ENCODE peak calls at places on chromosome 2, in six cellular contexts. One of them, this sample, is unnamed.

GRCh38 chr2:196511258-196511971 is 128.1 kb upstream of the CCDC150 start:
- DNase-seq in EL: no peak
- DNase-seq in progenitor cell of endocrine pancreas: no peak
- DNase-seq in NCI-H2081: no peak
- DNase-seq in CD4-positive, CD25-positive, alpha-beta regulatory T cell: no peak
- DNase-seq in endothelial cell: no peak
- DNase-seq in this sample: no peak

GRCh38 chr2:230449901-230450467 is 34.0 kb downstream of the SP100 start:
- DNase-seq in EL: no peak
- DNase-seq in progenitor cell of endocrine pancreas: no peak
- DNase-seq in NCI-H2081: no peak
- DNase-seq in CD4-positive, CD25-positive, alpha-beta regulatory T cell: no peak
- DNase-seq in endothelial cell: no peak
- DNase-seq in this sample: no peak

GRCh38 chr2:3637311-3637675 is 20.7 kb upstream of the ALLC start:
- DNase-seq in EL: no peak
- DNase-seq in progenitor cell of endocrine pancreas: no peak
- DNase-seq in NCI-H2081: no peak
- DNase-seq in CD4-positive, CD25-positive, alpha-beta regulatory T cell: no peak
- DNase-seq in endothelial cell: no peak
- DNase-seq in this sample: peak

GRCh38 chr2:10480359-10480949 is 32.3 kb upstream of the ODC1 start:
- DNase-seq in EL: no peak
- DNase-seq in progenitor cell of endocrine pancreas: no peak
- DNase-seq in NCI-H2081: no peak
- DNase-seq in CD4-positive, CD25-positive, alpha-beta regulatory T cell: no peak
- DNase-seq in endothelial cell: no peak
- DNase-seq in this sample: no peak

GRCh38 chr2:64405476-64406406 is 48.2 kb upstream of the LGALSL start:
- DNase-seq in EL: peak
- DNase-seq in progenitor cell of endocrine pancreas: no peak
- DNase-seq in NCI-H2081: no peak
- DNase-seq in CD4-positive, CD25-positive, alpha-beta regulatory T cell: no peak
- DNase-seq in endothelial cell: no peak
- DNase-seq in this sample: peak

GRCh38 chr2:200306969-200307811 is 697 bp downstream of the SPATS2L start:
- DNase-seq in EL: peak
- DNase-seq in progenitor cell of endocrine pancreas: peak
- DNase-seq in NCI-H2081: no peak
- DNase-seq in CD4-positive, CD25-positive, alpha-beta regulatory T cell: peak
- DNase-seq in endothelial cell: peak
- DNase-seq in this sample: peak

GRCh38 chr2:62472321-62472720 is 33.7 kb downstream of the TMEM17 start:
- DNase-seq in EL: no peak
- DNase-seq in progenitor cell of endocrine pancreas: no peak
- DNase-seq in NCI-H2081: no peak
- DNase-seq in CD4-positive, CD25-positive, alpha-beta regulatory T cell: no peak
- DNase-seq in endothelial cell: no peak
- DNase-seq in this sample: no peak

GRCh38 chr2:2649109-2650072 is 318.3 kb upstream of the MYT1L start:
- DNase-seq in EL: no peak
- DNase-seq in progenitor cell of endocrine pancreas: no peak
- DNase-seq in NCI-H2081: no peak
- DNase-seq in CD4-positive, CD25-positive, alpha-beta regulatory T cell: no peak
- DNase-seq in endothelial cell: no peak
- DNase-seq in this sample: no peak

GRCh38 chr2:190529486-190530104 is 4.9 kb downstream of the NEMP2 start:
- DNase-seq in EL: no peak
- DNase-seq in progenitor cell of endocrine pancreas: no peak
- DNase-seq in NCI-H2081: no peak
- DNase-seq in CD4-positive, CD25-positive, alpha-beta regulatory T cell: no peak
- DNase-seq in endothelial cell: no peak
- DNase-seq in this sample: no peak

GRCh38 chr2:230520061-230520874 is 104.3 kb downstream of the SP100 start:
- DNase-seq in EL: no peak
- DNase-seq in progenitor cell of endocrine pancreas: no peak
- DNase-seq in NCI-H2081: no peak
- DNase-seq in CD4-positive, CD25-positive, alpha-beta regulatory T cell: no peak
- DNase-seq in endothelial cell: no peak
- DNase-seq in this sample: no peak

GRCh38 chr2:59182249-59182648 is 941.1 kb upstream of the FANCL start:
- DNase-seq in EL: peak
- DNase-seq in progenitor cell of endocrine pancreas: no peak
- DNase-seq in NCI-H2081: peak
- DNase-seq in CD4-positive, CD25-positive, alpha-beta regulatory T cell: no peak
- DNase-seq in endothelial cell: peak
- DNase-seq in this sample: no peak

GRCh38 chr2:100244881-100245605 is 77.3 kb downstream of the LONRF2 start:
- DNase-seq in EL: peak
- DNase-seq in progenitor cell of endocrine pancreas: no peak
- DNase-seq in NCI-H2081: no peak
- DNase-seq in CD4-positive, CD25-positive, alpha-beta regulatory T cell: no peak
- DNase-seq in endothelial cell: no peak
- DNase-seq in this sample: no peak

GRCh38 chr2:174516495-174517378 is 29.9 kb upstream of the GPR155 start:
- DNase-seq in EL: no peak
- DNase-seq in progenitor cell of endocrine pancreas: no peak
- DNase-seq in NCI-H2081: no peak
- DNase-seq in CD4-positive, CD25-positive, alpha-beta regulatory T cell: no peak
- DNase-seq in endothelial cell: no peak
- DNase-seq in this sample: no peak

GRCh38 chr2:240588669-240589068 is 2.1 kb downstream of the CAPN10 start:
- DNase-seq in EL: no peak
- DNase-seq in progenitor cell of endocrine pancreas: no peak
- DNase-seq in NCI-H2081: no peak
- DNase-seq in CD4-positive, CD25-positive, alpha-beta regulatory T cell: no peak
- DNase-seq in endothelial cell: no peak
- DNase-seq in this sample: no peak

GRCh38 chr2:219733746-219734145 is 106.3 kb downstream of the SLC4A3 start:
- DNase-seq in EL: no peak
- DNase-seq in progenitor cell of endocrine pancreas: no peak
- DNase-seq in NCI-H2081: no peak
- DNase-seq in CD4-positive, CD25-positive, alpha-beta regulatory T cell: no peak
- DNase-seq in endothelial cell: no peak
- DNase-seq in this sample: no peak

GRCh38 chr2:141055526-141055925 is 1075.3 kb downstream of the LRP1B start:
- DNase-seq in EL: peak
- DNase-seq in progenitor cell of endocrine pancreas: no peak
- DNase-seq in NCI-H2081: no peak
- DNase-seq in CD4-positive, CD25-positive, alpha-beta regulatory T cell: no peak
- DNase-seq in endothelial cell: no peak
- DNase-seq in this sample: no peak

GRCh38 chr2:73851274-73851673 is 22.5 kb downstream of the STAMBP start:
- DNase-seq in EL: no peak
- DNase-seq in progenitor cell of endocrine pancreas: no peak
- DNase-seq in NCI-H2081: no peak
- DNase-seq in CD4-positive, CD25-positive, alpha-beta regulatory T cell: peak
- DNase-seq in endothelial cell: no peak
- DNase-seq in this sample: no peak

GRCh38 chr2:63661076-63661475 is 72.3 kb downstream of the MDH1 start:
- DNase-seq in EL: peak
- DNase-seq in progenitor cell of endocrine pancreas: no peak
- DNase-seq in NCI-H2081: no peak
- DNase-seq in CD4-positive, CD25-positive, alpha-beta regulatory T cell: no peak
- DNase-seq in endothelial cell: no peak
- DNase-seq in this sample: no peak

GRCh38 chr2:122875091-122875651 is 1119.7 kb downstream of the TSN start:
- DNase-seq in EL: no peak
- DNase-seq in progenitor cell of endocrine pancreas: no peak
- DNase-seq in NCI-H2081: no peak
- DNase-seq in CD4-positive, CD25-positive, alpha-beta regulatory T cell: no peak
- DNase-seq in endothelial cell: no peak
- DNase-seq in this sample: no peak

GRCh38 chr2:117835990-117836760 is 21.7 kb downstream of the DDX18 start:
- DNase-seq in EL: peak
- DNase-seq in progenitor cell of endocrine pancreas: peak
- DNase-seq in NCI-H2081: no peak
- DNase-seq in CD4-positive, CD25-positive, alpha-beta regulatory T cell: peak
- DNase-seq in endothelial cell: peak
- DNase-seq in this sample: peak

GRCh38 chr2:20514596-20515269 is 67.9 kb downstream of the RHOB start:
- DNase-seq in EL: peak
- DNase-seq in progenitor cell of endocrine pancreas: no peak
- DNase-seq in NCI-H2081: no peak
- DNase-seq in CD4-positive, CD25-positive, alpha-beta regulatory T cell: no peak
- DNase-seq in endothelial cell: no peak
- DNase-seq in this sample: no peak

GRCh38 chr2:30639836-30640235 is 167.4 kb downstream of the CAPN13 start:
- DNase-seq in EL: no peak
- DNase-seq in progenitor cell of endocrine pancreas: no peak
- DNase-seq in NCI-H2081: no peak
- DNase-seq in CD4-positive, CD25-positive, alpha-beta regulatory T cell: no peak
- DNase-seq in endothelial cell: no peak
- DNase-seq in this sample: no peak

GRCh38 chr2:138766464-138766863 is 13.7 kb downstream of the NXPH2 start:
- DNase-seq in EL: no peak
- DNase-seq in progenitor cell of endocrine pancreas: no peak
- DNase-seq in NCI-H2081: no peak
- DNase-seq in CD4-positive, CD25-positive, alpha-beta regulatory T cell: no peak
- DNase-seq in endothelial cell: no peak
- DNase-seq in this sample: no peak

GRCh38 chr2:10885479-10885863 is 26.3 kb upstream of the KCNF1 start:
- DNase-seq in EL: no peak
- DNase-seq in progenitor cell of endocrine pancreas: no peak
- DNase-seq in NCI-H2081: no peak
- DNase-seq in CD4-positive, CD25-positive, alpha-beta regulatory T cell: no peak
- DNase-seq in endothelial cell: no peak
- DNase-seq in this sample: no peak

GRCh38 chr2:152330235-152330866 is 4.6 kb upstream of the FMNL2 start:
- DNase-seq in EL: no peak
- DNase-seq in progenitor cell of endocrine pancreas: no peak
- DNase-seq in NCI-H2081: no peak
- DNase-seq in CD4-positive, CD25-positive, alpha-beta regulatory T cell: no peak
- DNase-seq in endothelial cell: no peak
- DNase-seq in this sample: no peak

GRCh38 chr2:53913721-53914120 is 54.0 kb upstream of the GPR75 start:
- DNase-seq in EL: peak
- DNase-seq in progenitor cell of endocrine pancreas: no peak
- DNase-seq in NCI-H2081: no peak
- DNase-seq in CD4-positive, CD25-positive, alpha-beta regulatory T cell: peak
- DNase-seq in endothelial cell: peak
- DNase-seq in this sample: no peak

GRCh38 chr2:169732583-169733358 is 861 bp upstream of the KLHL23 start:
- DNase-seq in EL: no peak
- DNase-seq in progenitor cell of endocrine pancreas: no peak
- DNase-seq in NCI-H2081: no peak
- DNase-seq in CD4-positive, CD25-positive, alpha-beta regulatory T cell: peak
- DNase-seq in endothelial cell: no peak
- DNase-seq in this sample: no peak

GRCh38 chr2:172829229-172829628 is 93.6 kb downstream of the RAPGEF4 start:
- DNase-seq in EL: peak
- DNase-seq in progenitor cell of endocrine pancreas: no peak
- DNase-seq in NCI-H2081: no peak
- DNase-seq in CD4-positive, CD25-positive, alpha-beta regulatory T cell: no peak
- DNase-seq in endothelial cell: no peak
- DNase-seq in this sample: no peak

GRCh38 chr2:136098441-136098840 is 19.5 kb downstream of the CXCR4 start:
- DNase-seq in EL: no peak
- DNase-seq in progenitor cell of endocrine pancreas: no peak
- DNase-seq in NCI-H2081: no peak
- DNase-seq in CD4-positive, CD25-positive, alpha-beta regulatory T cell: no peak
- DNase-seq in endothelial cell: no peak
- DNase-seq in this sample: no peak

This sample was measured in aorta.